ENCODE peak calls at places on chromosome 2, in ten cellular contexts. One of them, this sample, is unnamed.

GRCh38 chr2:150767924-150768801 is 280.7 kb upstream of the RND3 start:
- DNase-seq in epithelial cell of proximal tubule: peak
- DNase-seq in Calu3: no peak
- DNase-seq in GM12864: no peak
- DNase-seq in adrenal gland: no peak
- DNase-seq in fibroblast of the aortic adventitia: no peak
- DNase-seq in GM10248: no peak
- DNase-seq in PC-3: no peak
- DNase-seq in upper lobe of right lung: no peak
- DNase-seq in chondrocyte: no peak
- DNase-seq in this sample: no peak

GRCh38 chr2:64952896-64953482 is 36.2 kb upstream of the SLC1A4 start:
- DNase-seq in GM12864: no peak
- DNase-seq in chondrocyte: no peak
- DNase-seq in GM10248: no peak
- DNase-seq in epithelial cell of proximal tubule: no peak
- DNase-seq in adrenal gland: no peak
- DNase-seq in PC-3: peak
- DNase-seq in fibroblast of the aortic adventitia: peak
- DNase-seq in Calu3: no peak
- DNase-seq in upper lobe of right lung: no peak
- DNase-seq in this sample: peak

GRCh38 chr2:8587920-8588830 is 93.7 kb upstream of the ID2 start:
- DNase-seq in GM10248: no peak
- DNase-seq in PC-3: no peak
- DNase-seq in chondrocyte: peak
- DNase-seq in upper lobe of right lung: peak
- DNase-seq in epithelial cell of proximal tubule: no peak
- DNase-seq in fibroblast of the aortic adventitia: no peak
- DNase-seq in GM12864: no peak
- DNase-seq in Calu3: no peak
- DNase-seq in adrenal gland: no peak
- DNase-seq in this sample: no peak

GRCh38 chr2:18987592-18988073 is 370.8 kb downstream of the OSR1 start:
- DNase-seq in epithelial cell of proximal tubule: peak
- DNase-seq in GM12864: no peak
- DNase-seq in upper lobe of right lung: no peak
- DNase-seq in adrenal gland: peak
- DNase-seq in fibroblast of the aortic adventitia: peak
- DNase-seq in chondrocyte: no peak
- DNase-seq in Calu3: peak
- DNase-seq in PC-3: peak
- DNase-seq in GM10248: no peak
- DNase-seq in this sample: peak

GRCh38 chr2:62923242-62923641 is 127.4 kb upstream of the OTX1 start:
- DNase-seq in GM12864: no peak
- DNase-seq in fibroblast of the aortic adventitia: no peak
- DNase-seq in GM10248: no peak
- DNase-seq in epithelial cell of proximal tubule: no peak
- DNase-seq in upper lobe of right lung: no peak
- DNase-seq in Calu3: no peak
- DNase-seq in PC-3: no peak
- DNase-seq in chondrocyte: no peak
- DNase-seq in adrenal gland: no peak
- DNase-seq in this sample: no peak

GRCh38 chr2:134406311-134406710 is 152.4 kb downstream of the MGAT5 start:
- DNase-seq in epithelial cell of proximal tubule: no peak
- DNase-seq in PC-3: peak
- DNase-seq in chondrocyte: no peak
- DNase-seq in GM10248: no peak
- DNase-seq in upper lobe of right lung: no peak
- DNase-seq in adrenal gland: no peak
- DNase-seq in fibroblast of the aortic adventitia: no peak
- DNase-seq in Calu3: peak
- DNase-seq in GM12864: no peak
- DNase-seq in this sample: no peak

GRCh38 chr2:172428841-172429173 is 1.4 kb downstream of the ITGA6 start:
- DNase-seq in upper lobe of right lung: no peak
- DNase-seq in Calu3: no peak
- DNase-seq in adrenal gland: no peak
- DNase-seq in chondrocyte: no peak
- DNase-seq in PC-3: no peak
- DNase-seq in fibroblast of the aortic adventitia: no peak
- DNase-seq in GM12864: no peak
- DNase-seq in epithelial cell of proximal tubule: no peak
- DNase-seq in GM10248: no peak
- DNase-seq in this sample: no peak

GRCh38 chr2:202378661-202379338 is 2.7 kb downstream of the BMPR2 start:
- DNase-seq in PC-3: no peak
- DNase-seq in Calu3: no peak
- DNase-seq in epithelial cell of proximal tubule: no peak
- DNase-seq in GM12864: no peak
- DNase-seq in GM10248: no peak
- DNase-seq in upper lobe of right lung: no peak
- DNase-seq in chondrocyte: no peak
- DNase-seq in fibroblast of the aortic adventitia: peak
- DNase-seq in adrenal gland: no peak
- DNase-seq in this sample: no peak

GRCh38 chr2:189641047-189641446 is 20.2 kb upstream of the ASNSD1 start:
- DNase-seq in Calu3: no peak
- DNase-seq in GM10248: no peak
- DNase-seq in chondrocyte: no peak
- DNase-seq in adrenal gland: no peak
- DNase-seq in upper lobe of right lung: no peak
- DNase-seq in GM12864: no peak
- DNase-seq in epithelial cell of proximal tubule: no peak
- DNase-seq in fibroblast of the aortic adventitia: no peak
- DNase-seq in PC-3: no peak
- DNase-seq in this sample: no peak

DNA sequence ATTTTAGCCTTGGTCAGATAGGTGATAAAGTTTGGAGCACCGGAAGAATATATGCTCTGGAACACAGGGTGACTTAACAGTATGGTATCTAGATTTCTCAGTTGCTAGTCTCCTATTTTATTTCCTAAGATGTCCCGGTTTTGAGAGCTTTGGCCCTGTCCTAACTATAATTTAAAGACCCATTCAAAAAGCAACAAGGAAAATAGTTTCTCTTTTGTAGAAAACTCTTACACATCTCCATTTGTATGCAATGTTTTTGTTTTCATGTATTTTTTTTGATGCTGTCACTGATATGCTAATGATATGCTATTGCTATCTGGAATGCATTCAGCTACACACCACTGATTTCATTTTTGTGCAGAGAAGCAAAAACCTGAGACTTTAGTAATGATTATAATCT is 237.8 kb downstream of the GPD2 start:
- DNase-seq in PC-3: no peak
- DNase-seq in GM12864: no peak
- DNase-seq in fibroblast of the aortic adventitia: no peak
- DNase-seq in adrenal gland: no peak
- DNase-seq in GM10248: no peak
- DNase-seq in epithelial cell of proximal tubule: no peak
- DNase-seq in Calu3: no peak
- DNase-seq in chondrocyte: no peak
- DNase-seq in upper lobe of right lung: no peak
- DNase-seq in this sample: no peak
- TF ChIP-seq CTCF in PC-3: no peak
- TF ChIP-seq CTCF in GM12864: no peak
- TF ChIP-seq CTCF in fibroblast of the aortic adventitia: no peak
- TF ChIP-seq CTCF in adrenal gland: no peak
- TF ChIP-seq CTCF in GM10248: no peak
- TF ChIP-seq CTCF in epithelial cell of proximal tubule: no peak
- TF ChIP-seq CTCF in Calu3: no peak
- TF ChIP-seq CTCF in chondrocyte: no peak
- TF ChIP-seq CTCF in upper lobe of right lung: no peak
- TF ChIP-seq CTCF in this sample: no peak

GRCh38 chr2:187174582-187174981 is 273.5 kb downstream of the CALCRL start:
- DNase-seq in epithelial cell of proximal tubule: no peak
- DNase-seq in upper lobe of right lung: no peak
- DNase-seq in GM12864: no peak
- DNase-seq in fibroblast of the aortic adventitia: no peak
- DNase-seq in adrenal gland: no peak
- DNase-seq in Calu3: no peak
- DNase-seq in GM10248: no peak
- DNase-seq in chondrocyte: no peak
- DNase-seq in PC-3: peak
- DNase-seq in this sample: peak
- TF ChIP-seq CTCF in epithelial cell of proximal tubule: peak
- TF ChIP-seq CTCF in upper lobe of right lung: peak
- TF ChIP-seq CTCF in GM12864: peak
- TF ChIP-seq CTCF in fibroblast of the aortic adventitia: peak
- TF ChIP-seq CTCF in adrenal gland: no peak
- TF ChIP-seq CTCF in Calu3: peak
- TF ChIP-seq CTCF in GM10248: no peak
- TF ChIP-seq CTCF in chondrocyte: peak
- TF ChIP-seq CTCF in PC-3: peak
- TF ChIP-seq CTCF in this sample: peak

DNA sequence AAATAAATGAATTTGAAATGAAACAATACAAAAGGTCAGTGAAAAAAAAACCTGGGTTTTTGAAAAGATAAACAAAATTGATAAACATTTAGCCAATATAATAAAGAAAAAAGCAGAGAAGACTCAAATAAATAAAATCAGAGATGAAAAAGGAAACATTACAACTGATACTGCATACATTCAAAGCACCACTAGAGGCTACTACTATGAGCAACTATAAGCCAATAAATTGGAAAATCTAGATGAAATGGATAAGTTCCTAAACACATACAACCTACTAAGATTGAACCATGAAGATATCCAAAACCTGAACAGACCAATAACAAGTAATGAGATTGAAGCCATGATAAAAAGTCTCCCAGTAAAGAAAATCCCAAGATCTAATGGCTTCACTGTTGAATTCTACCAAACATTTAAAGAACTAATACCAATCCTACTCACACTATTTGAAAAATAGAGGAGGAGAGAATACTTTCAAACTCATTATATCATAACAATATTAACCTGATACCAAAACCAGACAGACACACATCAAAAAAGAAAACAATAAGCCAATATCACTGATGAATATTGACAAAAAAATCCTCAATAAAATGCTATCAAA is 80.8 kb upstream of the CERS6 start:
- DNase-seq in adrenal gland: no peak
- DNase-seq in fibroblast of the aortic adventitia: peak
- DNase-seq in Calu3: no peak
- DNase-seq in PC-3: peak
- DNase-seq in GM10248: no peak
- DNase-seq in chondrocyte: no peak
- DNase-seq in GM12864: no peak
- DNase-seq in upper lobe of right lung: no peak
- DNase-seq in epithelial cell of proximal tubule: no peak
- DNase-seq in this sample: no peak
- TF ChIP-seq CTCF in adrenal gland: peak
- TF ChIP-seq CTCF in fibroblast of the aortic adventitia: peak
- TF ChIP-seq CTCF in Calu3: no peak
- TF ChIP-seq CTCF in PC-3: peak
- TF ChIP-seq CTCF in GM10248: peak
- TF ChIP-seq CTCF in chondrocyte: peak
- TF ChIP-seq CTCF in GM12864: no peak
- TF ChIP-seq CTCF in upper lobe of right lung: peak
- TF ChIP-seq CTCF in epithelial cell of proximal tubule: no peak
- TF ChIP-seq CTCF in this sample: peak

GRCh38 chr2:107936427-107937359 is 49.6 kb upstream of the SLC5A7 start:
- DNase-seq in chondrocyte: no peak
- DNase-seq in fibroblast of the aortic adventitia: no peak
- DNase-seq in epithelial cell of proximal tubule: no peak
- DNase-seq in GM10248: no peak
- DNase-seq in PC-3: peak
- DNase-seq in GM12864: no peak
- DNase-seq in adrenal gland: no peak
- DNase-seq in Calu3: peak
- DNase-seq in upper lobe of right lung: no peak
- DNase-seq in this sample: peak

GRCh38 chr2:107932483-107932882 is 53.8 kb upstream of the SLC5A7 start:
- DNase-seq in fibroblast of the aortic adventitia: peak
- DNase-seq in upper lobe of right lung: no peak
- DNase-seq in Calu3: no peak
- DNase-seq in PC-3: peak
- DNase-seq in chondrocyte: no peak
- DNase-seq in epithelial cell of proximal tubule: no peak
- DNase-seq in adrenal gland: no peak
- DNase-seq in GM10248: no peak
- DNase-seq in GM12864: no peak
- DNase-seq in this sample: peak

GRCh38 chr2:107927034-107927534 is 59.2 kb upstream of the SLC5A7 start:
- DNase-seq in Calu3: no peak
- DNase-seq in PC-3: no peak
- DNase-seq in fibroblast of the aortic adventitia: no peak
- DNase-seq in upper lobe of right lung: no peak
- DNase-seq in adrenal gland: no peak
- DNase-seq in GM10248: no peak
- DNase-seq in chondrocyte: no peak
- DNase-seq in GM12864: no peak
- DNase-seq in epithelial cell of proximal tubule: no peak
- DNase-seq in this sample: no peak

GRCh38 chr2:107932986-107933385 is 53.3 kb upstream of the SLC5A7 start:
- DNase-seq in upper lobe of right lung: no peak
- DNase-seq in adrenal gland: no peak
- DNase-seq in epithelial cell of proximal tubule: no peak
- DNase-seq in Calu3: no peak
- DNase-seq in PC-3: peak
- DNase-seq in GM10248: no peak
- DNase-seq in GM12864: no peak
- DNase-seq in chondrocyte: no peak
- DNase-seq in fibroblast of the aortic adventitia: peak
- DNase-seq in this sample: peak
- TF ChIP-seq CTCF in upper lobe of right lung: peak
- TF ChIP-seq CTCF in adrenal gland: peak
- TF ChIP-seq CTCF in epithelial cell of proximal tubule: peak
- TF ChIP-seq CTCF in Calu3: no peak
- TF ChIP-seq CTCF in PC-3: peak
- TF ChIP-seq CTCF in GM10248: peak
- TF ChIP-seq CTCF in GM12864: no peak
- TF ChIP-seq CTCF in chondrocyte: peak
- TF ChIP-seq CTCF in fibroblast of the aortic adventitia: peak
- TF ChIP-seq CTCF in this sample: peak

GRCh38 chr2:157989227-157989626 is 112.4 kb upstream of the UPP2 start:
- DNase-seq in epithelial cell of proximal tubule: no peak
- DNase-seq in chondrocyte: no peak
- DNase-seq in adrenal gland: no peak
- DNase-seq in upper lobe of right lung: no peak
- DNase-seq in Calu3: no peak
- DNase-seq in PC-3: no peak
- DNase-seq in GM10248: no peak
- DNase-seq in GM12864: no peak
- DNase-seq in fibroblast of the aortic adventitia: no peak
- DNase-seq in this sample: no peak
- TF ChIP-seq CTCF in epithelial cell of proximal tubule: peak
- TF ChIP-seq CTCF in chondrocyte: peak
- TF ChIP-seq CTCF in adrenal gland: no peak
- TF ChIP-seq CTCF in upper lobe of right lung: no peak
- TF ChIP-seq CTCF in Calu3: no peak
- TF ChIP-seq CTCF in PC-3: peak
- TF ChIP-seq CTCF in GM10248: no peak
- TF ChIP-seq CTCF in GM12864: no peak
- TF ChIP-seq CTCF in fibroblast of the aortic adventitia: no peak
- TF ChIP-seq CTCF in this sample: no peak

GRCh38 chr2:69639246-69639645 is 4.3 kb downstream of the AAK1 start:
- DNase-seq in GM12864: no peak
- DNase-seq in fibroblast of the aortic adventitia: no peak
- DNase-seq in upper lobe of right lung: no peak
- DNase-seq in PC-3: no peak
- DNase-seq in chondrocyte: no peak
- DNase-seq in Calu3: no peak
- DNase-seq in GM10248: no peak
- DNase-seq in adrenal gland: no peak
- DNase-seq in epithelial cell of proximal tubule: no peak
- DNase-seq in this sample: no peak
- TF ChIP-seq CTCF in GM12864: no peak
- TF ChIP-seq CTCF in fibroblast of the aortic adventitia: no peak
- TF ChIP-seq CTCF in upper lobe of right lung: no peak
- TF ChIP-seq CTCF in PC-3: no peak
- TF ChIP-seq CTCF in chondrocyte: no peak
- TF ChIP-seq CTCF in Calu3: no peak
- TF ChIP-seq CTCF in GM10248: no peak
- TF ChIP-seq CTCF in adrenal gland: no peak
- TF ChIP-seq CTCF in epithelial cell of proximal tubule: no peak
- TF ChIP-seq CTCF in this sample: no peak